ENCODE peak calls at places on chromosomes 7 and 10, in five cellular contexts. One of them, this sample, is unnamed.

GRCh38 chr7:30987936-30988335 is 24.2 kb downstream of the GHRHR start:
- DNase-seq in amniotic epithelial cell: no peak
- DNase-seq in T-helper 17 cell: no peak
- DNase-seq in AG08396: no peak
- DNase-seq in naive B cell: no peak
- DNase-seq in this sample: no peak

GRCh38 chr7:158470336-158470735 is 117.3 kb downstream of the PTPRN2 start:
- DNase-seq in naive B cell: no peak
- DNase-seq in T-helper 17 cell: no peak
- DNase-seq in amniotic epithelial cell: no peak
- DNase-seq in AG08396: no peak
- DNase-seq in this sample: no peak

GRCh38 chr7:2970907-2971306 is 72.8 kb downstream of the CARD11 start:
- DNase-seq in AG08396: no peak
- DNase-seq in naive B cell: no peak
- DNase-seq in amniotic epithelial cell: no peak
- DNase-seq in T-helper 17 cell: no peak
- DNase-seq in this sample: no peak

GRCh38 chr10:72037811-72038210 is 50.5 kb downstream of the SPOCK2 start:
- DNase-seq in AG08396: no peak
- DNase-seq in amniotic epithelial cell: no peak
- DNase-seq in naive B cell: no peak
- DNase-seq in T-helper 17 cell: no peak
- DNase-seq in this sample: no peak

GRCh38 chr7:39683216-39683845 is 60.0 kb downstream of the RALA start:
- DNase-seq in naive B cell: no peak
- DNase-seq in amniotic epithelial cell: peak; percentile 77
- DNase-seq in AG08396: peak; percentile 21
- DNase-seq in T-helper 17 cell: no peak
- DNase-seq in this sample: peak; percentile 39

GRCh38 chr10:6838118-6838517 is 258.0 kb upstream of the PRKCQ start:
- DNase-seq in naive B cell: no peak
- DNase-seq in AG08396: no peak
- DNase-seq in amniotic epithelial cell: no peak
- DNase-seq in T-helper 17 cell: no peak
- DNase-seq in this sample: peak; percentile 7

GRCh38 chr7:3650844-3651243 is 349.8 kb downstream of the SDK1 start:
- DNase-seq in AG08396: no peak
- DNase-seq in T-helper 17 cell: no peak
- DNase-seq in amniotic epithelial cell: peak; percentile 66
- DNase-seq in naive B cell: no peak
- DNase-seq in this sample: no peak

GRCh38 chr7:43535810-43536585 is 46.9 kb upstream of the STK17A start:
- DNase-seq in amniotic epithelial cell: peak; percentile 97
- DNase-seq in T-helper 17 cell: no peak
- DNase-seq in naive B cell: no peak
- DNase-seq in AG08396: peak; percentile 68
- DNase-seq in this sample: peak; percentile 86

GRCh38 chr10:45471531-45472310 is 97.7 kb downstream of the ALOX5 start:
- DNase-seq in AG08396: no peak
- DNase-seq in amniotic epithelial cell: peak; percentile 10
- DNase-seq in naive B cell: no peak
- DNase-seq in T-helper 17 cell: no peak
- DNase-seq in this sample: no peak

GRCh38 chr10:22681783-22682183 is 32.6 kb downstream of the PIP4K2A start:
- DNase-seq in T-helper 17 cell: no peak
- DNase-seq in AG08396: peak; percentile 45
- DNase-seq in naive B cell: no peak
- DNase-seq in amniotic epithelial cell: peak; percentile 76
- DNase-seq in this sample: peak; percentile 77

GRCh38 chr10:113945075-113945686 is 90.7 kb downstream of the NHLRC2 start:
- DNase-seq in amniotic epithelial cell: peak; percentile 42
- DNase-seq in naive B cell: no peak
- DNase-seq in T-helper 17 cell: no peak
- DNase-seq in AG08396: peak; percentile 50
- DNase-seq in this sample: peak; percentile 76

GRCh38 chr7:29606287-29606721 is 42.7 kb downstream of the PRR15 start:
- DNase-seq in naive B cell: no peak
- DNase-seq in T-helper 17 cell: no peak
- DNase-seq in amniotic epithelial cell: peak; percentile 85
- DNase-seq in AG08396: peak; percentile 19
- DNase-seq in this sample: peak; percentile 52

GRCh38 chr7:36661135-36661840 is 63.0 kb downstream of the AOAH start:
- DNase-seq in AG08396: no peak
- DNase-seq in naive B cell: no peak
- DNase-seq in T-helper 17 cell: no peak
- DNase-seq in amniotic epithelial cell: peak; percentile 91
- DNase-seq in this sample: peak; percentile 91

GRCh38 chr7:2760098-2760889 is 72.3 kb downstream of the AMZ1 start:
- DNase-seq in AG08396: peak; percentile 50
- DNase-seq in amniotic epithelial cell: no peak
- DNase-seq in naive B cell: no peak
- DNase-seq in T-helper 17 cell: no peak
- DNase-seq in this sample: peak; percentile 52

GRCh38 chr10:44591911-44592310 is 207.0 kb upstream of the CXCL12 start:
- DNase-seq in AG08396: no peak
- DNase-seq in naive B cell: no peak
- DNase-seq in amniotic epithelial cell: no peak
- DNase-seq in T-helper 17 cell: no peak
- DNase-seq in this sample: no peak

GRCh38 chr10:489335-489734 is 200.1 kb downstream of the DIP2C start:
- DNase-seq in naive B cell: no peak
- DNase-seq in AG08396: no peak
- DNase-seq in amniotic epithelial cell: no peak
- DNase-seq in T-helper 17 cell: no peak
- DNase-seq in this sample: no peak

GRCh38 chr10:88091490-88092061 is 228.2 kb downstream of the PTEN start:
- DNase-seq in amniotic epithelial cell: peak; percentile 40
- DNase-seq in AG08396: no peak
- DNase-seq in naive B cell: peak; percentile 74
- DNase-seq in T-helper 17 cell: peak; percentile 30
- DNase-seq in this sample: no peak

GRCh38 chr10:103598654-103599115 is 105.2 kb downstream of the NEURL1 start:
- DNase-seq in AG08396: peak; percentile 93
- DNase-seq in T-helper 17 cell: no peak
- DNase-seq in amniotic epithelial cell: peak; percentile 78
- DNase-seq in naive B cell: no peak
- DNase-seq in this sample: peak; percentile 58

GRCh38 chr10:55500931-55501559 is 700.0 kb upstream of the PCDH15 start:
- DNase-seq in T-helper 17 cell: no peak
- DNase-seq in naive B cell: no peak
- DNase-seq in amniotic epithelial cell: peak; percentile 1
- DNase-seq in AG08396: no peak
- DNase-seq in this sample: peak; percentile 1

GRCh38 chr7:131170440-131171105 is 157.1 kb upstream of the MKLN1 start:
- DNase-seq in naive B cell: no peak
- DNase-seq in AG08396: peak; percentile 33
- DNase-seq in T-helper 17 cell: no peak
- DNase-seq in amniotic epithelial cell: peak; percentile 60
- DNase-seq in this sample: peak; percentile 52

GRCh38 chr10:16843252-16843870 is 26.1 kb upstream of the RSU1 start:
- DNase-seq in T-helper 17 cell: no peak
- DNase-seq in AG08396: no peak
- DNase-seq in amniotic epithelial cell: peak; percentile 87
- DNase-seq in naive B cell: peak; percentile 44
- DNase-seq in this sample: peak; percentile 61

GRCh38 chr7:22193361-22194016 is 163.5 kb downstream of the RAPGEF5 start:
- DNase-seq in amniotic epithelial cell: peak; percentile 14
- DNase-seq in AG08396: peak; percentile 10
- DNase-seq in T-helper 17 cell: no peak
- DNase-seq in naive B cell: no peak
- DNase-seq in this sample: peak; percentile 4

GRCh38 chr10:43375401-43376020 is 4.1 kb downstream of the FXYD4 start:
- DNase-seq in AG08396: no peak
- DNase-seq in naive B cell: no peak
- DNase-seq in amniotic epithelial cell: no peak
- DNase-seq in T-helper 17 cell: no peak
- DNase-seq in this sample: no peak

GRCh38 chr10:109929501-109930219 is 6.3 kb upstream of the XPNPEP1 start:
- DNase-seq in amniotic epithelial cell: no peak
- DNase-seq in naive B cell: no peak
- DNase-seq in AG08396: no peak
- DNase-seq in T-helper 17 cell: no peak
- DNase-seq in this sample: no peak

GRCh38 chr10:6297951-6298381 is 95.2 kb downstream of the PFKFB3 start:
- DNase-seq in T-helper 17 cell: no peak
- DNase-seq in AG08396: no peak
- DNase-seq in amniotic epithelial cell: no peak
- DNase-seq in naive B cell: no peak
- DNase-seq in this sample: no peak

This sample was measured in M059J.